ENCODE peak calls at places on chromosomes 1 and 21, in four cellular contexts. R, H, T and E are unnamed samples.

GRCh38 chr21:45080639-45081414 is 6.4 kb downstream of the ADARB1 start:
- DNase-seq in T (no peak), H (no peak), R (no peak), E (no peak)

GRCh38 chr1:63575340-63575826 is 17.8 kb upstream of the PGM1 start:
- DNase-seq in R (no peak), H (no peak), T (no peak), E (peak; percentile 23)

GRCh38 chr1:238681451-238681850 is 704.9 kb upstream of the CHRM3 start:
- DNase-seq in R (no peak), H (no peak), T (no peak), E (no peak)

GRCh38 chr1:10510520-10511493 is 36.1 kb downstream of the PEX14 start:
- DNase-seq in H (no peak), R (no peak), T (no peak), E (peak; percentile 90)

GRCh38 chr1:111980684-111981083 is 8.8 kb downstream of the KCND3 start:
- DNase-seq in T (no peak), H (no peak), R (no peak), E (no peak)

GRCh38 chr21:21003701-21004100 is 5.5 kb downstream of the NCAM2 start:
- DNase-seq in H (peak; percentile 24), T (peak; percentile 29), R (peak; percentile 15), E (peak; percentile 47)

GRCh38 chr1:14519976-14520375 is 78.5 kb upstream of the KAZN start:
- DNase-seq in R (no peak), T (no peak), H (no peak), E (no peak)

GRCh38 chr21:43578677-43579313 is 80.5 kb downstream of the HSF2BP start:
- DNase-seq in T (no peak), H (no peak), R (no peak), E (no peak)

GRCh38 chr1:200296091-200296661 is 113.7 kb downstream of the ZNF281 start:
- DNase-seq in H (no peak), T (peak; percentile 84), R (no peak), E (no peak)

GRCh38 chr1:24912359-24913273 is 17.5 kb downstream of the RUNX3 start:
- DNase-seq in T (no peak), R (no peak), H (no peak), E (no peak)

GRCh38 chr1:167057297-167057688 is 32.9 kb downstream of the GPA33 start:
- DNase-seq in R (peak; percentile 62), H (peak; percentile 55), T (peak; percentile 39), E (peak; percentile 65)

GRCh38 chr1:245875581-245876263 is 631.4 kb downstream of the SMYD3 start:
- DNase-seq in T (no peak), H (no peak), R (no peak), E (no peak)

GRCh38 chr1:15455522-15455921 is 1.0 kb upstream of the CELA2A start:
- DNase-seq in H (no peak), R (no peak), T (no peak), E (no peak)

DNA sequence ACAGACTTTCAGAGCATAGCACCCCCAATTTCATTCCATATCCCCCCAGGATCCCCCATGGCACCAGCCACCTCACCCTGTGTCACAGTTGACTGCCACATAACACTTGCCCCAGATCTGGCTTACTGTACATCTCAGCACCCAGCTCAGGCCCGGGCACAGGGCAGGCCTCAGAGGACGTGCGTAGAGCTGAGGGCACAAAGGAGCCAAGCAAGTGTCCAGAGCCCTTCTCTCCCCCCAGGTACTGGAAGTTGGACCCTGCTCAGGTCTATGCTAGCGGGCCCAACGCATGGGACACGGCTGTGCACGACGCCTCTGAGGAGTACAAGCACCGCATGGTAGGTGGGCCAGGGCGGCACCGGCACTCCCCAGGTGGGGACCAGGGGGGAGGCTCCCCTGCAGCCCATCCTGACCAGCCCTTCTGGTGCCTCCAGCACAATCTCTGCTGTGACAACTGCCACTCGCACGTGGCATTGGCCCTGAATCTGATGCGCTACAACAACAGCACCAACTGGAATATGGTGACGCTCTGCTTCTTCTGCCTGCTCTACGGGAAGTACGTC is 8.0 kb upstream of the SYTL1 start:
- DNase-seq in R (no peak), T (no peak), H (no peak), E (no peak)
- TF ChIP-seq ELF4 in R (no peak), T (no peak), H (no peak), E (no peak)

DNA sequence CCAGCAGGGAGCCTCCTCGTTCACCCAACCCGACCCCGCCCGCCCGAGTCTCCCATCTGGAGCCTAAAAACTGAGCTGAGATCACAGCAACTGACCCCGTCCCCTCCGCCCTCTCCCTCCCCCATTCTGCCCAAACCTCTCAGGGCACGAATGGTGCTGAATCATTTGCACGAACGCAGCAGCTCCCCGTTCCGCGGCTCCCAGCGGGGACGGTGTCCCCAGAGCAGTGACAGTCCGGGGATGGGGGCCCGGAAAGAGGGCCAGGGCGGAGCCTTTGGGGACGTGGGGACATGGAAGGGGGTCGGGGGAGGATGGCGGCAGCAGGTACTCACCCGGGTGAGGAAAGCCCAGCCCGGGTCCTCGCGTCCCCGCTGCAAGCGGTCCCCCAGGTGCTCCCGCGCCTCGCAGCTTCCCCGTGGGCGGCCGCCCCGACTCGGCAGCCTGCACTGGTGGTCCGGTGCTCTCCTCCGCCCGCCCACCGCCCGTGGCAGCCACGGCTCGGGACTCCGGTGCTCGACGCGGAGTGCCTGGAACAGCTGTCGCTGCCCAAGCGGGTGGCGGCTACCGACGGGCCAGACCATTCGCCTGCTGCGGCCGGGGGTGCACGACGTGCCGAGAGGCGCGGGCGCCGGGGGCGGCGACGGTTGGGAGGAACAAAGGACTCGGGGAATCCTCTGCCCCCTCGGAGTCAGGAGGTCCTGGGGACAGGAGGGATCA is at the start of gene TTLL7:
- DNase-seq in H (peak; percentile 87), R (peak; percentile 88), T (peak; percentile 10), E (peak; percentile 76)
- TF ChIP-seq ELF4 in H (no peak), R (no peak), T (no peak), E (no peak)

GRCh38 chr21:42187976-42188653 is 30.8 kb upstream of the ABCG1 start:
- DNase-seq in R (no peak), T (no peak), H (no peak), E (no peak)
- TF ChIP-seq ELF4 in R (no peak), T (no peak), H (no peak), E (no peak)

DNA sequence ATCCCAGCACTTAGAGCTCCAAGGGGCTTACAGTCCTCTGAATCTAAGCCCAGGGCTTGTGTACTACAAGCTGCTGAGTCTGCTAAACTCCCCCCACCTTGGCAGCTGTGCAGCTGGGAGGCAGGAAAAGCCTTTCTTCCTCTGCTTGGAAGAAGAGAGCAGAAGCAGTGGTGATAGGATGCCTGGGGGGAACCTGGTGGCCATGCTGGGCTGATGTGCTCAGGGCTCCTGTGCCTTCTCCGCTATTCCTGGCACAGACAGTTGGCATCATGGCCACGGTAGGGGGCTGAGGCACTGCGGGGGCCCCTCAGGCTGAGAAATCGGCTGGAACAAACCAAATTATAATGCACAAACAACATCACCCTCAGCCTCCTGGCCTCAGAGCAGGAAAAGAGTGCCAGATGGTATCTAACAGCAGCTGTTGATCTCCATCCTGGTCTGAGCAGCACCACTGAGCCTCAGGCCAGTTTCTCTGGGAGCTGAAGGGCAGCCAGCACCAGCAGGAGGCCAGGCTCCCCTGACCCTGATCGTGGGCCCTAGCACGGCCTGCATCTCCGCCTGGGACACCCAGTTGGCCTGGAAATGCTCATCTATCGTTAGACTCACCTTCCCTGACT is 35.8 kb downstream of the ECE1 start:
- DNase-seq in H (no peak), R (no peak), T (no peak), E (no peak)
- TF ChIP-seq ELF4 in H (no peak), R (no peak), T (no peak), E (no peak)

GRCh38 chr1:61377242-61377958 is 295.0 kb downstream of the NFIA start:
- DNase-seq in R (no peak), T (no peak), H (no peak), E (peak; percentile 23)

GRCh38 chr1:61370908-61371279 is 288.5 kb downstream of the NFIA start:
- DNase-seq in H (no peak), T (no peak), R (no peak), E (no peak)

GRCh38 chr1:61376151-61376550 is 293.8 kb downstream of the NFIA start:
- DNase-seq in H (no peak), T (no peak), R (no peak), E (no peak)

GRCh38 chr1:61378498-61379180 is 296.3 kb downstream of the NFIA start:
- DNase-seq in H (no peak), T (no peak), R (no peak), E (no peak)

DNA sequence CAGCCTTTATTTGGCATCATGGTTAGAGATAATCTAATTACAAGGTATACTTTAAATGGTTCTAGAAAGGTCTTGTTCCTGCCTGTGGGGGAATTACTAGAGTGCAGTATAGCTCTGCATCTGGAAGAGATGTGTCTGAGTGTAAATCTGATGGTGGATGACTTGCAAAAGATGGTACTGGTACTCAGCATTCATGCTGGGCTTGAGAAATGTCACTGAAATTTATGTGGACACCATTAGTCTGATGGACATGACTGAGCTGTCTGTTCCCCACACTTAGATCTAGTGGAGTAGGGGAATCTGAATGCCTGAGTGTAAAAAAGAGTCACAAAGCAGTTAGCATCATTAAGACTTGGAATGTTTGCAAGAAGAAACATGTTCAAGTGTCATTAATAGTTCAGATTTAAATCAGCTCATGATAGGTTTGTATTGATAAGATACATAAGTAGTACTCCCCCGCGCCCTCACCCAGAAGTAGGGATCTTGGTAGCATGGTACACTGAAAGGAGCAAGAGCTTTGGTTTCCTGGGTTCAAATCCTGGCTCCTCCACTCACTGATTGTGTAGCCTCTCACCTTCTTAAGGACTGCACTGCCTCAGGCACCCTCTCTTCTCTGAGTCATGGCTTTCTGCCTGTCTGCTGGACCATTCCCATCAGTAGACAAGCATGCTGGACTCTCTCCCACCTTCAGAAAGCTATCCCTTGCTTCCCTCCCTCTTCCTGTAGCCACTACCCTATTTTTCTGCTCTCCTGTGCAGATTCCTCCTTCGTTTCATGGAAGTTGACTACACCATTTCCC is 292.9 kb downstream of the NFIA start:
- DNase-seq in T (no peak), R (no peak), H (no peak), E (no peak)
- TF ChIP-seq ELF4 in T (no peak), R (no peak), H (no peak), E (no peak)